ENCODE peak calls at places on chromosomes 16 and 17, in ten cellular contexts. C, V, J, H, O, U, A, N, B and E are unnamed samples.

GRCh38 chr17:81656835-81657234 is 493 bp upstream of the PDE6G start:
- DNase-seq in C (no peak), V (no peak), J (no peak), H (no peak), O (no peak), U (peak), A (no peak), N (no peak), B (no peak), E (no peak)

GRCh38 chr17:20092292-20092867 is 83.2 kb downstream of the SPECC1 start:
- DNase-seq in C (no peak), V (no peak), J (no peak), H (no peak), O (no peak), U (peak), A (no peak), N (no peak), B (no peak), E (no peak)

GRCh38 chr17:31699281-31699680 is 159.8 kb downstream of the COPRS start:
- DNase-seq in C (no peak), V (no peak), J (no peak), H (no peak), O (no peak), U (no peak), A (peak), N (no peak), B (no peak), E (no peak)

GRCh38 chr16:56933828-56934598 is 2.1 kb downstream of the HERPUD1 start:
- DNase-seq in C (no peak), V (no peak), J (no peak), H (peak), O (peak), U (no peak), A (no peak), N (no peak), B (no peak), E (no peak)

GRCh38 chr16:50323335-50324011 is 45.3 kb downstream of the BRD7 start:
- DNase-seq in C (no peak), V (no peak), J (no peak), H (peak), O (peak), U (peak), A (peak), N (no peak), B (no peak), E (peak)

GRCh38 chr16:83439412-83439811 is 368.4 kb upstream of the HSBP1 start:
- DNase-seq in C (no peak), V (no peak), J (no peak), H (no peak), O (no peak), U (no peak), A (no peak), N (no peak), B (no peak), E (no peak)

GRCh38 chr17:2054262-2054739 is 602 bp upstream of the HIC1 start:
- DNase-seq in C (no peak), V (no peak), J (no peak), H (peak), O (peak), U (peak), A (peak), N (no peak), B (no peak), E (no peak)

GRCh38 chr16:85354623-85355514 is 242.6 kb upstream of the CIBAR2 start:
- DNase-seq in C (no peak), V (no peak), J (no peak), H (peak), O (no peak), U (no peak), A (no peak), N (peak), B (no peak), E (no peak)

GRCh38 chr17:39800540-39800939 is 62.8 kb downstream of the GRB7 start:
- DNase-seq in C (no peak), V (peak), J (no peak), H (no peak), O (no peak), U (peak), A (no peak), N (no peak), B (no peak), E (no peak)

GRCh38 chr16:78551487-78552085 is 452.1 kb downstream of the WWOX start:
- DNase-seq in C (peak), V (no peak), J (no peak), H (no peak), O (no peak), U (no peak), A (no peak), N (no peak), B (no peak), E (no peak)

GRCh38 chr16:2512920-2513404 is 790 bp upstream of the ATP6V0C start:
- DNase-seq in C (peak), V (no peak), J (peak), H (no peak), O (peak), U (no peak), A (no peak), N (no peak), B (peak), E (no peak)

GRCh38 chr16:87033541-87034300 is 283.5 kb downstream of the C16orf95 start:
- DNase-seq in C (no peak), V (no peak), J (no peak), H (peak), O (no peak), U (no peak), A (no peak), N (no peak), B (no peak), E (no peak)

GRCh38 chr16:14289692-14290340 is 218.7 kb downstream of the MRTFB start:
- DNase-seq in C (peak), V (peak), J (no peak), H (no peak), O (no peak), U (peak), A (peak), N (no peak), B (no peak), E (peak)

GRCh38 chr17:34081269-34081668 is 173.8 kb upstream of the CCL2 start:
- DNase-seq in C (peak), V (no peak), J (no peak), H (no peak), O (no peak), U (no peak), A (peak), N (no peak), B (no peak), E (no peak)

GRCh38 chr17:82019905-82020873 is 2.5 kb downstream of the CENPX start:
- DNase-seq in C (peak), V (peak), J (peak), H (peak), O (no peak), U (peak), A (peak), N (peak), B (peak), E (peak)

GRCh38 chr17:34703533-34703932 is 124.2 kb downstream of the TMEM132E start:
- DNase-seq in C (peak), V (peak), J (no peak), H (peak), O (peak), U (peak), A (peak), N (no peak), B (no peak), E (no peak)

GRCh38 chr16:89115216-89115949 is 21.7 kb downstream of the ACSF3 start:
- DNase-seq in C (no peak), V (peak), J (peak), H (no peak), O (no peak), U (peak), A (no peak), N (peak), B (no peak), E (no peak)

GRCh38 chr16:87824016-87824990 is 45.0 kb downstream of the SLC7A5 start:
- DNase-seq in C (no peak), V (no peak), J (no peak), H (no peak), O (no peak), U (no peak), A (no peak), N (no peak), B (no peak), E (no peak)

GRCh38 chr16:59973966-59974365 is 1239.8 kb upstream of the GOT2 start:
- DNase-seq in C (no peak), V (no peak), J (no peak), H (no peak), O (no peak), U (no peak), A (no peak), N (no peak), B (no peak), E (no peak)

GRCh38 chr16:17414916-17415315 is 55.8 kb downstream of the XYLT1 start:
- DNase-seq in C (no peak), V (no peak), J (no peak), H (no peak), O (no peak), U (no peak), A (no peak), N (no peak), B (no peak), E (no peak)

GRCh38 chr17:37024181-37024637 is 75.5 kb downstream of the AATF start:
- DNase-seq in C (peak), V (no peak), J (no peak), H (peak), O (no peak), U (no peak), A (no peak), N (no peak), B (no peak), E (no peak)